ENCODE peak calls at places on chromosomes 2 and 18, in nine cellular contexts. One of them, this sample, is unnamed.

GRCh38 chr2:119958642-119959268 is 54.1 kb upstream of the EPB41L5 start:
- DNase-seq in heart right ventricle: no peak
- DNase-seq in endothelial cell: no peak
- DNase-seq in breast epithelium: no peak
- DNase-seq in nephron progenitor cell: no peak
- DNase-seq in fibroblast of lung: peak
- DNase-seq in choroid plexus epithelial cell: peak
- DNase-seq in lung: no peak
- DNase-seq in left lung: no peak
- DNase-seq in this sample: no peak

GRCh38 chr18:35289293-35290069 is 548 bp downstream of the ZSCAN30 start:
- DNase-seq in heart right ventricle: no peak
- DNase-seq in endothelial cell: no peak
- DNase-seq in breast epithelium: peak
- DNase-seq in nephron progenitor cell: peak
- DNase-seq in fibroblast of lung: peak
- DNase-seq in choroid plexus epithelial cell: no peak
- DNase-seq in lung: peak
- DNase-seq in left lung: no peak
- DNase-seq in this sample: no peak

GRCh38 chr2:175698076-175698475 is 304.0 kb downstream of the LNPK start:
- DNase-seq in heart right ventricle: no peak
- DNase-seq in endothelial cell: no peak
- DNase-seq in breast epithelium: no peak
- DNase-seq in nephron progenitor cell: no peak
- DNase-seq in fibroblast of lung: no peak
- DNase-seq in choroid plexus epithelial cell: no peak
- DNase-seq in lung: no peak
- DNase-seq in left lung: no peak
- DNase-seq in this sample: no peak

GRCh38 chr2:175432021-175432420 is 250.5 kb upstream of the ATP5MC3 start:
- DNase-seq in heart right ventricle: no peak
- DNase-seq in endothelial cell: no peak
- DNase-seq in breast epithelium: no peak
- DNase-seq in nephron progenitor cell: no peak
- DNase-seq in fibroblast of lung: no peak
- DNase-seq in choroid plexus epithelial cell: no peak
- DNase-seq in lung: no peak
- DNase-seq in left lung: no peak
- DNase-seq in this sample: no peak

GRCh38 chr2:235978022-235978421 is 190.2 kb downstream of the GBX2 start:
- DNase-seq in heart right ventricle: no peak
- DNase-seq in endothelial cell: no peak
- DNase-seq in breast epithelium: no peak
- DNase-seq in nephron progenitor cell: no peak
- DNase-seq in fibroblast of lung: no peak
- DNase-seq in choroid plexus epithelial cell: no peak
- DNase-seq in lung: no peak
- DNase-seq in left lung: no peak
- DNase-seq in this sample: no peak

GRCh38 chr18:37122877-37123276 is 293.9 kb downstream of the KIAA1328 start:
- DNase-seq in heart right ventricle: no peak
- DNase-seq in endothelial cell: no peak
- DNase-seq in breast epithelium: no peak
- DNase-seq in nephron progenitor cell: no peak
- DNase-seq in fibroblast of lung: no peak
- DNase-seq in choroid plexus epithelial cell: peak
- DNase-seq in lung: no peak
- DNase-seq in left lung: no peak
- DNase-seq in this sample: no peak

GRCh38 chr2:155630760-155631159 is 701.8 kb downstream of the NR4A2 start:
- DNase-seq in heart right ventricle: no peak
- DNase-seq in endothelial cell: no peak
- DNase-seq in breast epithelium: no peak
- DNase-seq in nephron progenitor cell: no peak
- DNase-seq in fibroblast of lung: no peak
- DNase-seq in choroid plexus epithelial cell: no peak
- DNase-seq in lung: no peak
- DNase-seq in left lung: no peak
- DNase-seq in this sample: no peak

GRCh38 chr18:11994708-11995444 is 13.6 kb downstream of the IMPA2 start:
- DNase-seq in heart right ventricle: no peak
- DNase-seq in endothelial cell: peak
- DNase-seq in breast epithelium: no peak
- DNase-seq in nephron progenitor cell: no peak
- DNase-seq in fibroblast of lung: peak
- DNase-seq in choroid plexus epithelial cell: no peak
- DNase-seq in lung: no peak
- DNase-seq in left lung: peak
- DNase-seq in this sample: no peak

GRCh38 chr18:69985239-69985638 is 37.6 kb upstream of the CD226 start:
- DNase-seq in heart right ventricle: no peak
- DNase-seq in endothelial cell: no peak
- DNase-seq in breast epithelium: no peak
- DNase-seq in nephron progenitor cell: no peak
- DNase-seq in fibroblast of lung: no peak
- DNase-seq in choroid plexus epithelial cell: no peak
- DNase-seq in lung: no peak
- DNase-seq in left lung: no peak
- DNase-seq in this sample: no peak

GRCh38 chr2:63047534-63048281 is 2.9 kb upstream of the OTX1 start:
- DNase-seq in heart right ventricle: no peak
- DNase-seq in endothelial cell: peak
- DNase-seq in breast epithelium: no peak
- DNase-seq in nephron progenitor cell: peak
- DNase-seq in fibroblast of lung: no peak
- DNase-seq in choroid plexus epithelial cell: no peak
- DNase-seq in lung: no peak
- DNase-seq in left lung: peak
- DNase-seq in this sample: no peak

GRCh38 chr18:57737661-57738060 is 65.5 kb downstream of the ATP8B1 start:
- DNase-seq in heart right ventricle: peak
- DNase-seq in endothelial cell: no peak
- DNase-seq in breast epithelium: peak
- DNase-seq in nephron progenitor cell: no peak
- DNase-seq in fibroblast of lung: peak
- DNase-seq in choroid plexus epithelial cell: peak
- DNase-seq in lung: peak
- DNase-seq in left lung: peak
- DNase-seq in this sample: no peak

GRCh38 chr2:227219312-227220105 is 55.1 kb downstream of the COL4A3 start:
- DNase-seq in heart right ventricle: no peak
- DNase-seq in endothelial cell: no peak
- DNase-seq in breast epithelium: no peak
- DNase-seq in nephron progenitor cell: no peak
- DNase-seq in fibroblast of lung: no peak
- DNase-seq in choroid plexus epithelial cell: no peak
- DNase-seq in lung: no peak
- DNase-seq in left lung: no peak
- DNase-seq in this sample: no peak

GRCh38 chr2:214077727-214078126 is 333.1 kb upstream of the VWC2L start:
- DNase-seq in heart right ventricle: no peak
- DNase-seq in endothelial cell: no peak
- DNase-seq in breast epithelium: no peak
- DNase-seq in nephron progenitor cell: no peak
- DNase-seq in fibroblast of lung: no peak
- DNase-seq in choroid plexus epithelial cell: no peak
- DNase-seq in lung: no peak
- DNase-seq in left lung: no peak
- DNase-seq in this sample: no peak

GRCh38 chr18:11176416-11176815 is 27.0 kb upstream of the PIEZO2 start:
- DNase-seq in heart right ventricle: no peak
- DNase-seq in endothelial cell: no peak
- DNase-seq in breast epithelium: no peak
- DNase-seq in nephron progenitor cell: no peak
- DNase-seq in fibroblast of lung: no peak
- DNase-seq in choroid plexus epithelial cell: no peak
- DNase-seq in lung: no peak
- DNase-seq in left lung: no peak
- DNase-seq in this sample: no peak

GRCh38 chr2:111250448-111251030 is 129.8 kb downstream of the BCL2L11 start:
- DNase-seq in heart right ventricle: no peak
- DNase-seq in endothelial cell: no peak
- DNase-seq in breast epithelium: no peak
- DNase-seq in nephron progenitor cell: no peak
- DNase-seq in fibroblast of lung: no peak
- DNase-seq in choroid plexus epithelial cell: peak
- DNase-seq in lung: no peak
- DNase-seq in left lung: no peak
- DNase-seq in this sample: no peak

GRCh38 chr2:149612122-149612521 is 24.5 kb upstream of the MMADHC start:
- DNase-seq in heart right ventricle: no peak
- DNase-seq in endothelial cell: no peak
- DNase-seq in breast epithelium: no peak
- DNase-seq in nephron progenitor cell: no peak
- DNase-seq in fibroblast of lung: peak
- DNase-seq in choroid plexus epithelial cell: peak
- DNase-seq in lung: no peak
- DNase-seq in left lung: peak
- DNase-seq in this sample: no peak

GRCh38 chr18:28159055-28159454 is 17.9 kb downstream of the CDH2 start:
- DNase-seq in heart right ventricle: no peak
- DNase-seq in endothelial cell: no peak
- DNase-seq in breast epithelium: no peak
- DNase-seq in nephron progenitor cell: no peak
- DNase-seq in fibroblast of lung: no peak
- DNase-seq in choroid plexus epithelial cell: no peak
- DNase-seq in lung: no peak
- DNase-seq in left lung: no peak
- DNase-seq in this sample: no peak

GRCh38 chr2:230569298-230569697 is 143.3 kb upstream of the CAB39 start:
- DNase-seq in heart right ventricle: no peak
- DNase-seq in endothelial cell: no peak
- DNase-seq in breast epithelium: no peak
- DNase-seq in nephron progenitor cell: no peak
- DNase-seq in fibroblast of lung: no peak
- DNase-seq in choroid plexus epithelial cell: no peak
- DNase-seq in lung: no peak
- DNase-seq in left lung: no peak
- DNase-seq in this sample: no peak

GRCh38 chr2:113075030-113075429 is 7.3 kb downstream of the IL1F10 start:
- DNase-seq in heart right ventricle: no peak
- DNase-seq in endothelial cell: no peak
- DNase-seq in breast epithelium: no peak
- DNase-seq in nephron progenitor cell: no peak
- DNase-seq in fibroblast of lung: no peak
- DNase-seq in choroid plexus epithelial cell: no peak
- DNase-seq in lung: no peak
- DNase-seq in left lung: no peak
- DNase-seq in this sample: no peak

GRCh38 chr18:79826966-79827365 is 29.2 kb downstream of the KCNG2 start:
- DNase-seq in heart right ventricle: no peak
- DNase-seq in endothelial cell: no peak
- DNase-seq in breast epithelium: no peak
- DNase-seq in nephron progenitor cell: no peak
- DNase-seq in fibroblast of lung: no peak
- DNase-seq in choroid plexus epithelial cell: no peak
- DNase-seq in lung: peak
- DNase-seq in left lung: peak
- DNase-seq in this sample: no peak
- TF ChIP-seq CTCF in heart right ventricle: no peak
- TF ChIP-seq CTCF in endothelial cell: no peak
- TF ChIP-seq CTCF in breast epithelium: no peak
- TF ChIP-seq CTCF in nephron progenitor cell: no peak
- TF ChIP-seq CTCF in fibroblast of lung: no peak
- TF ChIP-seq CTCF in choroid plexus epithelial cell: no peak
- TF ChIP-seq CTCF in lung: no peak
- TF ChIP-seq CTCF in left lung: no peak
- TF ChIP-seq CTCF in this sample: no peak

GRCh38 chr2:31693882-31694281 is 113.1 kb upstream of the SRD5A2 start:
- DNase-seq in heart right ventricle: no peak
- DNase-seq in endothelial cell: no peak
- DNase-seq in breast epithelium: no peak
- DNase-seq in nephron progenitor cell: no peak
- DNase-seq in fibroblast of lung: peak
- DNase-seq in choroid plexus epithelial cell: peak
- DNase-seq in lung: no peak
- DNase-seq in left lung: no peak
- DNase-seq in this sample: no peak

GRCh38 chr2:31688282-31688681 is 107.5 kb upstream of the SRD5A2 start:
- DNase-seq in heart right ventricle: no peak
- DNase-seq in endothelial cell: no peak
- DNase-seq in breast epithelium: no peak
- DNase-seq in nephron progenitor cell: no peak
- DNase-seq in fibroblast of lung: peak
- DNase-seq in choroid plexus epithelial cell: peak
- DNase-seq in lung: no peak
- DNase-seq in left lung: no peak
- DNase-seq in this sample: no peak
- TF ChIP-seq CTCF in heart right ventricle: peak
- TF ChIP-seq CTCF in endothelial cell: peak
- TF ChIP-seq CTCF in breast epithelium: no peak
- TF ChIP-seq CTCF in nephron progenitor cell: peak
- TF ChIP-seq CTCF in fibroblast of lung: peak
- TF ChIP-seq CTCF in choroid plexus epithelial cell: peak
- TF ChIP-seq CTCF in lung: no peak
- TF ChIP-seq CTCF in left lung: peak
- TF ChIP-seq CTCF in this sample: peak

GRCh38 chr18:64032312-64032711 is 62.4 kb downstream of the SERPINB8 start:
- DNase-seq in heart right ventricle: no peak
- DNase-seq in endothelial cell: no peak
- DNase-seq in breast epithelium: no peak
- DNase-seq in nephron progenitor cell: no peak
- DNase-seq in fibroblast of lung: no peak
- DNase-seq in choroid plexus epithelial cell: no peak
- DNase-seq in lung: no peak
- DNase-seq in left lung: no peak
- DNase-seq in this sample: no peak

GRCh38 chr18:64042728-64043358 is 73.0 kb downstream of the SERPINB8 start:
- DNase-seq in heart right ventricle: no peak
- DNase-seq in endothelial cell: no peak
- DNase-seq in breast epithelium: no peak
- DNase-seq in nephron progenitor cell: no peak
- DNase-seq in fibroblast of lung: no peak
- DNase-seq in choroid plexus epithelial cell: no peak
- DNase-seq in lung: no peak
- DNase-seq in left lung: peak
- DNase-seq in this sample: no peak

GRCh38 chr18:64037812-64038414 is 68.0 kb downstream of the SERPINB8 start:
- DNase-seq in heart right ventricle: no peak
- DNase-seq in endothelial cell: no peak
- DNase-seq in breast epithelium: no peak
- DNase-seq in nephron progenitor cell: peak
- DNase-seq in fibroblast of lung: peak
- DNase-seq in choroid plexus epithelial cell: peak
- DNase-seq in lung: no peak
- DNase-seq in left lung: no peak
- DNase-seq in this sample: peak
- TF ChIP-seq CTCF in heart right ventricle: peak
- TF ChIP-seq CTCF in endothelial cell: peak
- TF ChIP-seq CTCF in breast epithelium: no peak
- TF ChIP-seq CTCF in nephron progenitor cell: peak
- TF ChIP-seq CTCF in fibroblast of lung: peak
- TF ChIP-seq CTCF in choroid plexus epithelial cell: peak
- TF ChIP-seq CTCF in lung: no peak
- TF ChIP-seq CTCF in left lung: peak
- TF ChIP-seq CTCF in this sample: peak

GRCh38 chr2:84526562-84526961 is 10.3 kb downstream of the DNAH6 start:
- DNase-seq in heart right ventricle: no peak
- DNase-seq in endothelial cell: no peak
- DNase-seq in breast epithelium: no peak
- DNase-seq in nephron progenitor cell: no peak
- DNase-seq in fibroblast of lung: peak
- DNase-seq in choroid plexus epithelial cell: peak
- DNase-seq in lung: no peak
- DNase-seq in left lung: no peak
- DNase-seq in this sample: no peak
- TF ChIP-seq CTCF in heart right ventricle: peak
- TF ChIP-seq CTCF in endothelial cell: no peak
- TF ChIP-seq CTCF in breast epithelium: no peak
- TF ChIP-seq CTCF in nephron progenitor cell: no peak
- TF ChIP-seq CTCF in fibroblast of lung: peak
- TF ChIP-seq CTCF in choroid plexus epithelial cell: peak
- TF ChIP-seq CTCF in lung: no peak
- TF ChIP-seq CTCF in left lung: no peak
- TF ChIP-seq CTCF in this sample: peak